ENCODE peak calls at places on chromosomes 6 and 20, in six cellular contexts. R, C, Q, G, S and Z are unnamed samples.

GRCh38 chr6:7188492-7188891 is 80.7 kb downstream of the RREB1 start:
- DNase-seq in S (no peak), G (no peak), Q (no peak), R (no peak), C (no peak), Z (no peak)

GRCh38 chr20:61146006-61146405 is 106.1 kb upstream of the CDH4 start:
- DNase-seq in C (no peak), S (no peak), G (no peak), Q (no peak), R (no peak), Z (no peak)

GRCh38 chr6:111057074-111057752 is 30.1 kb upstream of the SLC16A10 start:
- DNase-seq in Q (peak; percentile 28), C (no peak), G (peak; percentile 4), R (no peak), S (no peak), Z (peak; percentile 5)

GRCh38 chr20:42531675-42531985 is 658.1 kb downstream of the PTPRT start:
- DNase-seq in S (no peak), C (no peak), R (no peak), Q (no peak), G (peak; percentile 17), Z (no peak)

GRCh38 chr6:166023273-166023989 is 144.2 kb downstream of the TBXT start:
- DNase-seq in C (no peak), Q (no peak), R (no peak), S (no peak), G (no peak), Z (no peak)

GRCh38 chr6:11231564-11232176 is 798 bp downstream of the NEDD9 start:
- DNase-seq in C (no peak), G (no peak), R (no peak), S (no peak), Q (no peak), Z (no peak)

GRCh38 chr6:77502966-77503365 is 39.7 kb upstream of the HTR1B start:
- DNase-seq in C (no peak), G (no peak), S (no peak), R (no peak), Q (no peak), Z (no peak)

GRCh38 chr6:28266962-28267694 is at the start of gene ZSCAN26:
- DNase-seq in G (peak; percentile 90), Q (peak; percentile 84), S (peak; percentile 72), R (peak; percentile 52), C (peak; percentile 84), Z (peak; percentile 54)

GRCh38 chr6:14549319-14549770 is 431.8 kb downstream of the CD83 start:
- DNase-seq in G (no peak), S (no peak), C (no peak), R (no peak), Q (no peak), Z (no peak)

GRCh38 chr20:10763117-10763516 is 89.3 kb upstream of the JAG1 start:
- DNase-seq in S (no peak), G (no peak), C (no peak), Q (no peak), R (no peak), Z (no peak)

GRCh38 chr20:13865825-13866351 is 81.1 kb downstream of the NDUFAF5 start:
- DNase-seq in G (no peak), S (no peak), Q (peak; percentile 80), R (no peak), C (no peak), Z (no peak)

GRCh38 chr6:129104131-129104530 is 221.2 kb downstream of the LAMA2 start:
- DNase-seq in S (no peak), R (no peak), G (no peak), C (no peak), Q (peak; percentile 39), Z (no peak)

GRCh38 chr6:107660839-107661238 is 163.3 kb downstream of the SCML4 start:
- DNase-seq in S (no peak), R (no peak), C (no peak), G (no peak), Q (no peak), Z (no peak)

GRCh38 chr6:107661291-107661690 is 162.8 kb downstream of the SCML4 start:
- DNase-seq in Q (no peak), C (no peak), S (no peak), R (no peak), G (no peak), Z (no peak)

GRCh38 chr6:107657373-107657754 is 166.7 kb downstream of the SCML4 start:
- DNase-seq in R (no peak), G (no peak), Q (no peak), C (no peak), S (no peak), Z (no peak)

GRCh38 chr6:107657755-107658461 is 166.2 kb downstream of the SCML4 start:
- DNase-seq in R (no peak), S (no peak), G (peak; percentile 11), C (peak; percentile 79), Q (peak; percentile 22), Z (no peak)

DNA sequence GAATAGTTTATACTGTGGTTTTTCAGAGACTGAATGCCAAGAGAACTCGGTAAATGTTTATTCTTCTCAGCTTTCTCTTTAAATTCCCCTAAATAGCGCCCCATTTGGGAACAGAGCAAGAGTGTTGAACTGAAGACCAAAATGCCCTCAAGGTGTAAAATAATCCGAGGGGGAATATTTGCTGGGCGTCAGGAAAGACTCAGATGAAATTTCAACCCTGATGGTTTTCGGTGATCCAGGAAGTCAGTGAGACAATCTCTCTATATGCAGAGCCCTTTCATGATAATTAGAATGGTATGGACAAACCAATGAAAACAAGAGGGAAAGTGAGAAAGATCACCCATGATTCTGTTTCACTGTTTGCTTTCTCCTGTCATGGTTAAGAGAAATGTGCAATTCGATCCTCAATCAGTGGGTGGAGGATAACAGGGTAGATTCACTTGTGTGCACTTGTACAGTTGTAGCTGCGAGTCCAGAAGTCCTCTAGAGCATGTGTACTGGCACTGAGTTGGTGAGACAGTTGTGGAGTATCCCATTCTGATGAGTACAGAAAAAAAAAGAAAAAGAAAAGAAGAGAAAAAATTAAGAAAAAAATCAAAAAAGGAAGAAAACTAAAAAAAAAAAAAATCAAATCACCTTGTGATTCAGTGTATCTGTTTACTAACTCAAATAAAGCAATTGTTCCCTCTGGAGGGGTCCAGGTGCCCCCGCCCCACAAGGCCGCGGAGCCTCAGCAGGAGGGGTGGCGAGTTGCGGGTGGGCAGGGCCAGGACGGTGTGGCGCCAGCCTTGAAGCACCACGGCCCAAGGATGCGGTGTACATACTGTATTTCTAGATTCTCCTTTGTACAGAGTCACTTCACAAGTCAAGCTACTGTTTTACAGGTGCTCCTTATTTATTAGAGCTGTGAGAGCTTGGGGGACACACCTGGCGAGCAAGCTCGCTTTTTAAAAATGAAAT is 164.9 kb downstream of the SCML4 start:
- DNase-seq in C (no peak), Q (no peak), R (no peak), G (no peak), S (no peak), Z (no peak)
- TF ChIP-seq CTCF in C (no peak), Q (no peak), R (no peak), G (no peak), S (no peak), Z (no peak)

DNA sequence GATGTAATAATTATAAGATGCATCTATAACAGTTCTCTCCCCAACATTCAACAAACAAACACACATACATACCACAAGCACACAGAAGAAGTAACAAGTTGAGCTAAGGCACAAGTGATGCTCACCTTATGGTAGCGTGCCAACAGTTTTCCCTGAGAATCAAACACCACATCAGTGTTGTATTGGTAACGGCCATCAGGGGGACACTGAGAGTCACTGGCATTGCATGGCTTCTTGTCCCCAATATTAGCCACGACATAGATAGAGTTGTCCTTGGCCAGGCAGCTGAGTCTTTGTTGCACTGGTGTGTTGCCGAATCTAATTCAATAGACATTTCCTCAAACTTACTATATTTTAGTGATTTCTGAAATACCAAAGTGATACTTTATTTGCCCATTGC is 14.8 kb upstream of the VNN1 start:
- DNase-seq in C (no peak), G (no peak), Q (no peak), S (no peak), R (no peak), Z (no peak)
- TF ChIP-seq CTCF in C (no peak), G (no peak), Q (peak; percentile 15), S (no peak), R (no peak), Z (no peak)

DNA sequence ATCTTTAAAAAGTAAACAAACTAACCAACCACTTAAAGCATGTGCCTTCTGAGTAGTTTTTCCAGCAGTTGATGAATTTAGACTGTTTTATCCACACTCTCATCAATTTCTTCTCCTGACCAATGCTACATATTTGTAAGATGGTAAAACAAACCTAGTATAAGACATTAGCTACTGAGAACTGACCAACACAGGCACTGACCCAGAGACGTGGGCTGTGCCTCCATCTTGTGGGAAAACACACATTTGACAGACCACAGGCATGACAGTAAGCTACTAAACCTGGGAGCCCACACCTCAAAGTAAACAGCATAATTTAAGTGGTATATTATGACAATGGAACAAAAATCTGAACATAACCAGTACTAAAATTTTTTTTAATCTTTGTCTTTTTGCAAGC is 121.4 kb upstream of the NRSN1 start:
- DNase-seq in S (no peak), Q (no peak), G (no peak), R (no peak), C (no peak), Z (peak; percentile 7)
- TF ChIP-seq CTCF in S (no peak), Q (no peak), G (no peak), R (no peak), C (no peak), Z (no peak)

DNA sequence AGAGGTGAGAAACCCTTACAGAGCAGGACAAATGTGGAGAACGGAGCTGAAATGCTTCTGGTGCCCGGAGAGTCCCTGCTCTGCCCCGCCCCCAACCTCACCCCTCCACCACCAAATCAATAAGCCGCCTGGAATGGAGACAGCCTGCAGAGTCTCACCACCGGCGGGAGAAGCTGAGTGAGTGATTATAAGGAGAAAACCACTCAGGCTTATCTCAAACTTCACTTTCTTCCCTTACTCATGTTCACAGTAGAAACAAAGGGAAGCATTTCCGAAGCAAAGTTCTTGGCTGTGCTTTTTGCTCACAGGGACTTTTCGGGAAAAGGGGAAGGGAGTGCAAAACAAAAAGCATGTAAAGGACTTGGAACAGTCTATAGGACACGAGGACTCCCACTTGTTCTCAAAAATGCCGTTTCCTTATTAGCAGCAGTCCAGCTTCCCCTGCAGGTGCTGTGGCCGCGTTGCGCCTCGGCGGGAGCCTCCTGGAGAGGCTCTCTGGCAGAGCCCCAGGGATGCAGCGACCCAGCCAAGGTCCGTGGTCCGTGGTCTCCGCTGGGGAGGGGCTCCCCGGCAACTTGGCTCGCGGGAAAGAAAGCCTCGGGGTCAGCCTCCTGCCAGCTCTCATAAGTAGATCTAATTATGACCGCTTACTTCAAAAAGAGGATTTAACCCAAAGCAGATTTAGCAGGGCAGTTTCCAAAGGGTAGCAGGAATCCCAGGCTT is 64.8 kb upstream of the TMEM30A start:
- DNase-seq in Q (peak; percentile 13), C (peak; percentile 56), G (no peak), R (peak; percentile 25), S (no peak), Z (no peak)
- TF ChIP-seq CTCF in Q (no peak), C (peak; percentile 24), G (no peak), R (no peak), S (no peak), Z (peak; percentile 7)

DNA sequence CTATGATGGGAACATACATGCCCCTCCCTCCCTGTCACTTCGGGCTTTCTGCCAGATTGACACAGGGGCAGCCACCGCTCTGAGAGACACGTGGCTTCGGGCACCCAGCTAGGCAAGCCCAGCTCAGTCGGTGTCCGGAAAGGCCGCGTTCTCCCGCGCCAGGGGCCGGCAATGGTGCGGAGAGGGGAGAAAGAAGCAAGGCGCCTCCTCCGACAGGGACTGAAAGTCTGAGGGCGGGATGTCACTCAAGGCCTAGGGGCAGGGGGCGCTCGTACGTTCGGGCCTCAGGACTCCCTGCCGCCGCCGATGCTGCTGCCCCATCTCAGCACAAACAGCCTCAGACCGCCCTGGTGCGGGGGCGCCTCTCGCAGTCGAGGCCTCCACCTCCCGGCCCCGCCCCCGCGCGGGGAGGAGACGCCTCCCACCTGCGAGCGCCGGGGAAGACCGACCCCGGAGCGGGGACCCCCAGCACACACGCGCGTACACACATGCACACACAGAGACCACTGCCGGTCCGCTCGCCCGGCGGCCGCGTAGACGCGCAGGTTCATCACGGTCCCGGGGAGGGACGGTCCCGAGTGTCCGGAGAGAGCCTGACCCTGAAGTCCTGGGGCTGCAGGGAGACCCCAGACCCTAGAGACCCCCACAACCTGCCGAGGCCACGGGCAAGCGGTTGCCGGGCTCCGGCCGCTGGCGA is 1.9 kb downstream of the GRM4 start:
- DNase-seq in Q (no peak), C (no peak), R (peak; percentile 34), G (no peak), S (no peak), Z (no peak)
- TF ChIP-seq CTCF in Q (peak; percentile 38), C (no peak), R (no peak), G (no peak), S (no peak), Z (no peak)